ENCODE peak calls at places on chromosomes 11 and 22, in nine cellular contexts. I, Q, X, C, K, T, G, A and M are unnamed samples. For H3K36me3, the result is how much of the 10 kb centered on the place peaks cover.

GRCh38 chr11:57588038-57588710 is 9.3 kb upstream of the SERPING1 start:
- DNase-seq in I (no peak), Q (no peak), X (no peak), C (no peak), K (no peak), T (no peak), G (no peak), A (no peak), M (no peak)

GRCh38 chr22:48843640-48844039 is 984.0 kb downstream of the BRD1 start:
- DNase-seq in I (no peak), Q (no peak), X (no peak), C (no peak), K (peak), T (no peak), G (no peak), A (no peak), M (no peak)

GRCh38 chr11:70699294-70700221 is 301.2 kb downstream of the CTTN start:
- DNase-seq in I (no peak), Q (no peak), X (no peak), C (no peak), K (no peak), T (peak), G (no peak), A (peak), M (no peak)

GRCh38 chr11:107217444-107217843 is 199.2 kb upstream of the GUCY1A2 start:
- DNase-seq in I (no peak), Q (no peak), X (no peak), C (no peak), K (no peak), T (no peak), G (no peak), A (no peak), M (no peak)

GRCh38 chr11:92226331-92227232 is 2.0 kb downstream of the FAT3 start:
- DNase-seq in I (no peak), Q (no peak), X (no peak), C (peak), K (no peak), T (peak), G (no peak), A (peak), M (no peak)

GRCh38 chr22:46546466-46547178 is 9.2 kb upstream of the CELSR1 start:
- DNase-seq in I (no peak), Q (no peak), X (peak), C (peak), K (no peak), T (peak), G (no peak), A (no peak), M (no peak)

GRCh38 chr11:115579181-115579825 is 75.1 kb upstream of the CADM1 start:
- DNase-seq in I (no peak), Q (no peak), X (no peak), C (no peak), K (no peak), T (no peak), G (no peak), A (no peak), M (no peak)

GRCh38 chr11:33542921-33543320 is 157.7 kb downstream of the C11orf91 start:
- DNase-seq in I (peak), Q (no peak), X (peak), C (peak), K (no peak), T (peak), G (peak), A (peak), M (peak)

GRCh38 chr22:24730864-24731263 is 43.7 kb downstream of the PIWIL3 start:
- DNase-seq in I (no peak), Q (no peak), X (no peak), C (no peak), K (no peak), T (no peak), G (no peak), A (no peak), M (no peak)

GRCh38 chr11:115056514-115056913 is 378.2 kb downstream of the NXPE2 start:
- DNase-seq in I (no peak), Q (no peak), X (no peak), C (no peak), K (no peak), T (no peak), G (no peak), A (no peak), M (no peak)

GRCh38 chr11:30914143-30914762 is 328.1 kb upstream of the MPPED2 start:
- DNase-seq in I (peak), Q (no peak), X (no peak), C (peak), K (no peak), T (peak), G (peak), A (peak), M (no peak)

GRCh38 chr22:32444068-32444467 is 20.2 kb downstream of the BPIFC start:
- DNase-seq in I (peak), Q (no peak), X (no peak), C (no peak), K (no peak), T (no peak), G (peak), A (peak), M (no peak)

GRCh38 chr11:61580292-61580888 is 486 bp downstream of the SYT7 start:
- DNase-seq in I (no peak), Q (no peak), X (no peak), C (peak), K (no peak), T (no peak), G (no peak), A (no peak), M (no peak)

GRCh38 chr11:67272327-67273259 is 6.3 kb downstream of the GRK2 start:
- DNase-seq in I (no peak), Q (no peak), X (no peak), C (no peak), K (peak), T (peak), G (no peak), A (no peak), M (peak)

GRCh38 chr11:118929496-118930151 is 3.9 kb upstream of the BCL9L start:
- DNase-seq in I (peak), Q (no peak), X (peak), C (peak), K (peak), T (peak), G (peak), A (peak), M (peak)

GRCh38 chr11:11993814-11994213 is 14.6 kb downstream of the DKK3 start:
- DNase-seq in I (peak), Q (no peak), X (no peak), C (peak), K (peak), T (no peak), G (peak), A (peak), M (peak)

GRCh38 chr11:74000307-74000630 is 8.6 kb downstream of the UCP3 start:
- DNase-seq in I (no peak), Q (no peak), X (no peak), C (no peak), K (peak), T (no peak), G (no peak), A (no peak), M (no peak)

GRCh38 chr22:48278620-48279464 is 1516.4 kb downstream of the TBC1D22A start:
- DNase-seq in I (no peak), Q (no peak), X (no peak), C (no peak), K (no peak), T (no peak), G (no peak), A (no peak), M (no peak)

GRCh38 chr11:102287963-102288744 is 29.1 kb upstream of the BIRC3 start:
- DNase-seq in I (peak), Q (no peak), X (peak), C (peak), K (no peak), T (peak), G (peak), A (peak), M (no peak)

GRCh38 chr11:118691926-118692830 is 12.7 kb upstream of the TREH start:
- DNase-seq in I (no peak), Q (no peak), X (no peak), C (peak), K (no peak), T (no peak), G (peak), A (no peak), M (no peak)

GRCh38 chr11:58905141-58905715 is 34.1 kb upstream of the GLYATL1 start:
- DNase-seq in I (no peak), Q (no peak), X (no peak), C (peak), K (no peak), T (peak), G (peak), A (peak), M (no peak)

GRCh38 chr11:1780700-1781592 is 17.2 kb upstream of the CTSD start:
- DNase-seq in I (no peak), Q (no peak), X (no peak), C (no peak), K (peak), T (peak), G (no peak), A (peak), M (no peak)

GRCh38 chr11:103035656-103036434 is 56.1 kb downstream of the DCUN1D5 start:
- DNase-seq in I (peak), Q (no peak), X (no peak), C (peak), K (no peak), T (no peak), G (peak), A (peak), M (no peak)

GRCh38 chr11:8809185-8809584 is 101.8 kb upstream of the AKIP1 start:
- DNase-seq in I (no peak), Q (no peak), X (no peak), C (peak), K (no peak), T (no peak), G (no peak), A (no peak), M (no peak)

GRCh38 chr22:25112538-25113253 is 87.0 kb upstream of the CRYBB3 start:
- DNase-seq in I (no peak), Q (no peak), X (no peak), C (no peak), K (no peak), T (no peak), G (no peak), A (no peak), M (peak)

GRCh38 chr11:16815047-16815767 is 76.8 kb downstream of the C11orf58 start:
- DNase-seq in I (no peak), Q (no peak), X (peak), C (peak), K (peak), T (peak), G (peak), A (no peak), M (peak)

GRCh38 chr11:42770444-42771065 is 541.2 kb upstream of the API5 start:
- DNase-seq in I (no peak), Q (no peak), X (no peak), C (peak), K (no peak), T (no peak), G (no peak), A (peak), M (no peak)

GRCh38 chr22:31561970-31562369 is 65.6 kb downstream of the SFI1 start:
- DNase-seq in I (no peak), Q (no peak), X (no peak), C (no peak), K (no peak), T (no peak), G (no peak), A (no peak), M (no peak)

GRCh38 chr22:26835929-26836528 is 178.6 kb downstream of the MIAT start:
- DNase-seq in I (peak), Q (no peak), X (peak), C (peak), K (no peak), T (no peak), G (no peak), A (peak), M (no peak)

GRCh38 chr11:104997288-104997687 is 25.7 kb downstream of the CASP5 start:
- DNase-seq in I (no peak), Q (no peak), X (no peak), C (no peak), K (no peak), T (no peak), G (no peak), A (no peak), M (no peak)

GRCh38 chr11:44011797-44012196 is 36.0 kb upstream of the ACCSL start:
- DNase-seq in I (no peak), Q (no peak), X (no peak), C (peak), K (no peak), T (no peak), G (no peak), A (no peak), M (no peak)

GRCh38 chr11:19279455-19279854 is 38.7 kb upstream of the E2F8 start:
- DNase-seq in I (peak), Q (no peak), X (no peak), C (no peak), K (no peak), T (no peak), G (no peak), A (no peak), M (no peak)

GRCh38 chr11:706439-706956 is 467 bp downstream of the EPS8L2 start:
- DNase-seq in I (no peak), Q (no peak), X (no peak), C (peak), K (no peak), T (peak), G (peak), A (no peak), M (no peak)

GRCh38 chr11:61776561-61777075 is 15.8 kb downstream of the TMEM258 start:
- DNase-seq in I (peak), Q (no peak), X (peak), C (peak), K (no peak), T (no peak), G (no peak), A (peak), M (no peak)

GRCh38 chr11:109096266-109096665 is 325.7 kb upstream of the C11orf87 start:
- DNase-seq in I (no peak), Q (no peak), X (no peak), C (no peak), K (no peak), T (no peak), G (no peak), A (no peak), M (no peak)

DNA sequence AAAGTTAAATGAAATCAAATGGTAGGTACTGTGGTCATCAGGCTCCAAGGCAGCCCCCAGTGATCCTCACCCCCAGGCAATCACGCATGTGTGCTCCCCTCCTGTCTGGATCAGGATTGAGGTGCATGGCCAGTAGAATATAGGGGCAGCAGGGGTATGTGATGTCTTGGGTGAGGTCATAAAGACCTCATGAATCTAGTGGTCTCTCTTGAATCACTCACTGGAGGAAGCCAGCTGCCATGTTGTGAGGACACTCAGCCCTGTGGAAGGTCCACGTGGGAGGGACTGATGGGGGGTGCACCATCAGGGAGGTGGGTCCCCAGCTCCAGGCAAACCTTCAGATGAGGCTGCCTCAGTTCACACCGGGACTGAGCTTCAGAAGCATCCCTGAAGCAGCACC is 6.8 kb upstream of the IL17REL start:
- DNase-seq in I (no peak), Q (no peak), X (no peak), C (no peak), K (peak), T (no peak), G (no peak), A (no peak), M (no peak)
- H3K36me3 ChIP-seq in I (under half), Q (under half), X (under half), C (under half), K (under half), T (under half), G (under half), A (under half), M (under half)

DNA sequence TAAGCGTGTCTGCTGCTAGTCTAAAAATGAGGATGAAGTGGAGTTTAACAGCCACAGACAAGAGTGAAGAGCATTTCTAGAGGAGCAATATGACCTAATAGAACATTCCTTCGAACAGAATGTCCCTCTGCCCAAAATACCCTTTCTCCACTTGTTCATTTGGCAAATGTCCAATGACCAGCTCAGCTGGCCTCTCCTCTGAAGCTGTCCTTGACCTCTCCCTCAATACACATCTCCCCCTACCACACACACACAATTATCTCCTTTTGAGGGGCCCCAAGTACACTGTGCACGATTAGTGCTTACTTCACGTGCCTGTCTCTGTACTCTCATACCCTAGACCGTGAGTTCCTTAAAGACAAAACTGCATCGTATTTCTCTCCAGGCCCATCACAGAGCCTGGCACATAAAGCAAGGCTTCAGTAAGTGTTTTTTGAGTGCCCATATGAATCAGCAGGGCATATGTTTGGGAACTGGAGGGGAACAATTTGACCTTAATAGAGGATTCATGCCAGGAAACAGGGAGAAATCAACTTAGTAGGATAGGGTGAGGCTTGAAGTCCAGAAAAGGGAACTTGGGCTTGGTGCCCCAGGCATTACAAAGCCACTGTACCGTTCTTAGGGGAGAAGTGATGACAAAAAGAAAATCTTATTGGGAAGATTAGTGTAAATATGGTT is 18.1 kb upstream of the NCAM1 start:
- DNase-seq in I (no peak), Q (no peak), X (no peak), C (no peak), K (no peak), T (no peak), G (no peak), A (no peak), M (no peak)
- H3K27ac ChIP-seq in I (no peak), Q (peak), X (peak), C (no peak), K (peak), T (no peak), G (no peak), A (no peak), M (no peak)

GRCh38 chr22:39628563-39629080 is 58.1 kb downstream of the CACNA1I start:
- DNase-seq in I (no peak), Q (no peak), X (no peak), C (no peak), K (no peak), T (no peak), G (no peak), A (no peak), M (no peak)
- H3K36me3 ChIP-seq in I (under half), Q (under half), X (under half), C (under half), K (under half), T (under half), G (under half), A (under half), M (under half)

GRCh38 chr22:33758125-33758483 is 162.2 kb downstream of the LARGE1 start:
- DNase-seq in I (no peak), Q (no peak), X (no peak), C (no peak), K (no peak), T (no peak), G (no peak), A (no peak), M (no peak)

GRCh38 chr22:33757041-33757440 is 163.2 kb downstream of the LARGE1 start:
- DNase-seq in I (no peak), Q (no peak), X (no peak), C (no peak), K (no peak), T (no peak), G (no peak), A (no peak), M (no peak)

GRCh38 chr22:33756508-33756949 is 163.7 kb downstream of the LARGE1 start:
- DNase-seq in I (no peak), Q (no peak), X (no peak), C (no peak), K (no peak), T (no peak), G (no peak), A (peak), M (no peak)

GRCh38 chr22:33758961-33759360 is 161.3 kb downstream of the LARGE1 start:
- DNase-seq in I (no peak), Q (no peak), X (no peak), C (no peak), K (no peak), T (no peak), G (no peak), A (no peak), M (no peak)

GRCh38 chr22:33757443-33758124 is 162.7 kb downstream of the LARGE1 start:
- DNase-seq in I (no peak), Q (no peak), X (no peak), C (no peak), K (no peak), T (no peak), G (no peak), A (no peak), M (no peak)
- H3K27ac ChIP-seq in I (no peak), Q (no peak), X (no peak), C (no peak), K (peak), T (no peak), G (no peak), A (no peak), M (no peak)